ENCODE peak calls at places on chromosomes 12 and 14, in five cellular contexts. J is CD8-positive, alpha-beta T cell; S is AG04450; T is aorta; Z is sigmoid colon. U is an unnamed sample.

GRCh38 chr12:62827855-62828254 is 107.1 kb downstream of the PPM1H start:
- DNase-seq in J (no peak), S (no peak), T (no peak), Z (no peak), U (no peak)

GRCh38 chr14:52473557-52473956 is 78.7 kb downstream of the TXNDC16 start:
- DNase-seq in Z (no peak), T (no peak), J (no peak), S (no peak), U (no peak)

GRCh38 chr12:16324772-16325171 is 22.7 kb upstream of the MGST1 start:
- DNase-seq in T (no peak), Z (no peak), S (no peak), J (no peak), U (no peak)

GRCh38 chr14:38646391-38646790 is 390.5 kb upstream of the CLEC14A start:
- DNase-seq in Z (no peak), J (no peak), T (peak; percentile 32), S (no peak), U (no peak)

GRCh38 chr12:115144425-115144824 is 460.4 kb upstream of the TBX3 start:
- DNase-seq in T (no peak), J (no peak), S (no peak), Z (no peak), U (no peak)

GRCh38 chr12:54393743-54394142 is 9.2 kb upstream of the ZNF385A start:
- DNase-seq in T (no peak), Z (no peak), S (no peak), J (no peak), U (no peak)

GRCh38 chr12:102702447-102703114 is 214.5 kb downstream of the PAH start:
- DNase-seq in J (no peak), T (no peak), S (peak; percentile 27), Z (peak; percentile 64), U (no peak)

GRCh38 chr12:101670007-101670671 is 27.3 kb upstream of the CHPT1 start:
- DNase-seq in J (peak; percentile 6), T (no peak), S (peak; percentile 7), Z (no peak), U (no peak)

GRCh38 chr12:45296046-45296586 is 80.2 kb downstream of the ANO6 start:
- DNase-seq in J (no peak), S (no peak), T (no peak), Z (no peak), U (no peak)

GRCh38 chr12:72509893-72510292 is 237.7 kb downstream of the TRHDE start:
- DNase-seq in Z (no peak), T (no peak), S (no peak), J (no peak), U (no peak)

GRCh38 chr14:92437729-92438280 is 75.8 kb upstream of the RIN3 start:
- DNase-seq in J (no peak), T (peak; percentile 10), S (no peak), Z (no peak), U (no peak)

GRCh38 chr12:6807170-6807569 is 14.5 kb upstream of the GPR162 start:
- DNase-seq in S (no peak), J (no peak), T (no peak), Z (no peak), U (no peak)

GRCh38 chr14:72904840-72905561 is 11.1 kb upstream of the DPF3 start:
- DNase-seq in S (peak; percentile 49), T (no peak), Z (peak; percentile 79), J (peak; percentile 23), U (peak; percentile 72)

GRCh38 chr12:115044073-115044472 is 360.1 kb upstream of the TBX3 start:
- DNase-seq in J (no peak), T (no peak), S (no peak), Z (no peak), U (no peak)

GRCh38 chr14:34111505-34111904 is 160.6 kb upstream of the EGLN3 start:
- DNase-seq in Z (no peak), T (no peak), S (no peak), J (no peak), U (no peak)

GRCh38 chr12:3251067-3251466 is 173.9 kb downstream of the TSPAN9 start:
- DNase-seq in Z (no peak), T (no peak), S (no peak), J (no peak), U (no peak)

GRCh38 chr14:50318031-50318626 is 6.0 kb downstream of the DMAC2L start:
- DNase-seq in Z (no peak), T (no peak), J (no peak), S (no peak), U (no peak)

DNA sequence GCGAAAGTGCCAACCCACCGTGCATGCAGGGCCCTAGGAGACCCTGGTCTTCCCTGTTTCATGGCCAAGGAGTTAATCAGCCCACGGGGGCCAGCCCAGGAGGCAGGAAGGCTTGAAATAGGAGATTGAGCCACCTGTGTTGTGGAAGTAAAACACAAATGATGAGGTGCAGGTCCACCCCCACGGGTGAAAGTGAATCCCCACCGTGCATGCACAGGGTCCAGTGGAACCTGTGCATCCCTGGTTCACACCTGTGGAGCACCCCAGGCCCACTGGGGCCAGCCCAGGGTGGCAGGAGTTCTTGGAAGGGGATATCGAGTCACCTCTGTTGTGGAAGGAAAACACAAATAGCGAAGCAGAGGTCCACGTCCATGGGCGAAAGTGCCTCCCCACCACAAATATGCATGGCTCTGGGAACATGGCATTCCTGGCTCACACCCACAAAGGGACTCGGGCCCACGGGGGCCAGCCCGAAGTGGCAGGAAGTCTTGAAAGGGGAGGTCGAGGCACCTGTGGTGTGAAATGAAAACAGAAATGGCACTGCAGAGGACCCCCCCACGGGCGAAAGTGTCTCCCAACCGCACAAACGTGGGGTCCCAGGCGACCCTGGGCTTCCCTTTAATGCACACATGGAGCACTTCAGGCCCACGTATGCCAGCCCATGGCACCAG is 381.5 kb downstream of the ALG10 start:
- DNase-seq in T (peak; percentile 51), J (no peak), S (no peak), Z (peak; percentile 39), U (no peak)
- H3K9me3 ChIP-seq in T (peaks cover 11% of the 10 kb centered on the region), J (peaks cover 9% of the 10 kb centered on the region), S (peaks cover 84% of the 10 kb centered on the region), Z (peaks cover 15% of the 10 kb centered on the region), U (peaks cover 100% of the 10 kb centered on the region)

GRCh38 chr12:103986823-103987222 is 21.2 kb downstream of the TDG start:
- DNase-seq in T (no peak), S (peak; percentile 58), J (no peak), Z (no peak), U (no peak)
- H3K4me3 ChIP-seq in T (no peak overlapping the region), S (no peak overlapping the region), J (no peak overlapping the region), Z (no peak overlapping the region), U (no peak overlapping the region)

GRCh38 chr14:68949236-68949965 is 29.7 kb downstream of the ACTN1 start:
- DNase-seq in T (no peak), Z (no peak), S (no peak), J (no peak), U (no peak)
- H3K9me3 ChIP-seq in T (no peaks in the 10 kb centered on the region), Z (no peaks in the 10 kb centered on the region), S (no peaks in the 10 kb centered on the region), J (no peaks in the 10 kb centered on the region), U (no peaks in the 10 kb centered on the region)

GRCh38 chr14:71346685-71347084 is 439.4 kb downstream of the PCNX1 start:
- DNase-seq in J (no peak), Z (no peak), T (no peak), S (no peak), U (no peak)
- H3K4me3 ChIP-seq in J (no peak overlapping the region), Z (no peak overlapping the region), T (no peak overlapping the region), S (no peak overlapping the region), U (no peak overlapping the region)

GRCh38 chr14:96511146-96511545 is 9.0 kb downstream of the PAPOLA start:
- DNase-seq in Z (no peak), J (no peak), T (no peak), S (no peak), U (no peak)
- H3K9me3 ChIP-seq in Z (no peaks in the 10 kb centered on the region), J (no peaks in the 10 kb centered on the region), T (no peaks in the 10 kb centered on the region), S (no peaks in the 10 kb centered on the region), U (no peaks in the 10 kb centered on the region)

DNA sequence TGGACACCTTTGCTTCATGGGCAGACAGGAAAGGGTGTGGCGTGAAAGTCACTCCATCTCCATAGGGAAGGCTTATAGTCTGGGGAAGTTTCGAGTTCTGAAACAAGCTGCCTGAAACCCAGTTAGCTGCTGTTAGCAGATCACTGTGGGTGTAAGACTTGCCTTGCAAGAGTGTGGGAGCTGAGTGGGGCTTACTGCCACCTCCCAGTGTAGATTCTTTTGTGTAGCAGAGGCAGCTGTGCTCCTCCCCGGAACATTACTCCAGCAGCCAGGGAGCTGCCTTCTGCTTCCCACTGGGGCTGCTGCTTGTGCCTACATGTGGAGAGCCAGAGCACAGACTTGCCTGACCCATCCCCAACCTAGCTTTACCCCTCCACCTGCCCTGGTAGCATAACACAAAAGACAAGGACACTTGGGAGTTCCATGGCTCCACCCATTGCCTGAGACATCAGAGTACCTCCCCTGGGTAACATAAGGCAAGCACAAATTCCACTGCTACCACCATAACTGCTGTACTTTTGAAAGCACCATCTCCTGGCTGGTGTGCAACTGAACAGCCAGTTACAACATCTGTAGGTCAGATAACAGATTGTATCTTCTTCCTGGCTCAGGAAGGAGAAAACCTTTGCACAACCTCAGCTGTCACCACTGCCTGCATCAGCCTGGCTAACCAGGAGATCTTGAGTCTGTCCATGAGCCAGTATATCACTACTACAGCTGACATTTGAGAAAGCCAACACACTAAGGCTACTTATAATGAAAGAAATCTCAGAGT is 69.5 kb downstream of the ADAMTS20 start:
- DNase-seq in S (no peak), J (no peak), Z (no peak), T (no peak), U (no peak)
- H3K4me3 ChIP-seq in S (no peak overlapping the region), J (no peak overlapping the region), Z (no peak overlapping the region), T (no peak overlapping the region), U (no peak overlapping the region)

DNA sequence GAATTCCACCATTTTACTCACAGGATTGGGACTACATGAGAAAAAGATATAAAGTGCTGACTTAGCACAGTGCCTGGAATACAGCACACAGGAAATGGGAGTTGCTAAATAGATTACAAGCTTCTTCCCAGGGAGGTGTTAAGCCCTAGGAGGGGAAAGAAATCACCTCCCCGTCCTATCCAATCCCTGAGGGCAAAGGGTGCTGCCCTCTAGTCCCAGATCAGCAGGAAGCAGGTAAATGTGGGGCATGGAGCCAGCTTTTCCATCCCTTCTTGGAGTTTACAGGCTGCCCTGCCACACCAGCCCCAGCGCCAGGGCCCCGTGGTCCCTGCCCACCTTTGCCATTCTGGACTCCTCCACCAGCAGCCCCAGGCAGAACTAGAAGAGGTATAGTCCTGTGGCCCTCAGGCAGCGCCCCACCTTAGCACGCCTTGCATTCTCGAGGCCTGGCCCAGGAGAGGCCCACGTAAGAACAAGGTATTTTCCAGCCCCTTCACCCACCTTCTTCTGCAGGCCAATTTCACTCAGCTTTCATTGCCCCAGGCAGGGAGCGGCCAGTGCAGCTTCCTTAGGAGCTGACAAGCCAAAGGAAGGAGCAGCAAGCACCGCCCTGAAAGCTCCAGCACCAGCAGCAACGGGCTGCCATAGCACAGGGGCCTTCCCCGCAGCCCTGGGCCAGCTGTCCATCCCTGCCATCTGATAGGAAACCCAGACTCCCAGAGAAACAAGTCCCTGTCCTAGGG is 28.8 kb upstream of the RPLP0 start:
- DNase-seq in T (no peak), J (no peak), Z (peak; percentile 71), S (no peak), U (peak; percentile 64)
- H3K9me3 ChIP-seq in T (no peaks in the 10 kb centered on the region), J (no peaks in the 10 kb centered on the region), Z (no peaks in the 10 kb centered on the region), S (no peaks in the 10 kb centered on the region), U (no peaks in the 10 kb centered on the region)

DNA sequence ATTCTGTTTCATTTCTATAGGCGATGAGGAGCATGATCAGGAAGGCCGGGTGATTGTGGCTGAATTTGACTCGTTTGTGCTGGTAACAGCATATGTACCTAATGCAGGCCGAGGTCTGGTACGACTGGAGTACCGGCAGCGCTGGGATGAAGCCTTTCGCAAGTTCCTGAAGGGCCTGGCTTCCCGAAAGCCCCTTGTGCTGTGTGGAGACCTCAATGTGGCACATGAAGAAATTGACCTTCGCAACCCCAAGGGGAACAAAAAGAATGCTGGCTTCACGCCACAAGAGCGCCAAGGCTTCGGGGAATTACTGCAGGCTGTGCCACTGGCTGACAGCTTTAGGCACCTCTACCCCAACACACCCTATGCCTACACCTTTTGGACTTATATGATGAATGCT is 1.9 kb downstream of the APEX1 start:
- DNase-seq in Z (no peak), T (peak; percentile 63), S (no peak), J (no peak), U (peak; percentile 29)
- H3K4me3 ChIP-seq in Z (no peak overlapping the region), T (no peak overlapping the region), S (no peak overlapping the region), J (no peak overlapping the region), U (no peak overlapping the region)

GRCh38 chr14:60257862-60258261 is 8.8 kb downstream of the PPM1A start:
- DNase-seq in Z (no peak), J (no peak), S (no peak), T (no peak), U (no peak)
- H3K9me3 ChIP-seq in Z (no peaks in the 10 kb centered on the region), J (no peaks in the 10 kb centered on the region), S (no peaks in the 10 kb centered on the region), T (no peaks in the 10 kb centered on the region), U (no peaks in the 10 kb centered on the region)

U was measured in mucosa of descending colon.